ENCODE peak calls at places on chromosome 4, in six cellular contexts. U is ovary, F is spleen, C is mesothelial cell of epicardium, H is NCI-H146, Q is GM13976. O is an unnamed sample.

GRCh38 chr4:82421796-82422560 is 8.3 kb downstream of the HNRNPDL start:
- DNase-seq in Q (no peak), U (no peak), F (no peak), C (no peak), H (no peak), O (no peak)

GRCh38 chr4:142446965-142447474 is 399.1 kb downstream of the INPP4B start:
- DNase-seq in Q (no peak), H (no peak), C (no peak), U (no peak), F (no peak), O (no peak)

GRCh38 chr4:140095694-140096482 is 58.1 kb downstream of the MAML3 start:
- DNase-seq in C (no peak), U (no peak), F (no peak), Q (no peak), H (peak), O (no peak)

GRCh38 chr4:11720292-11720691 is 291.6 kb upstream of the HS3ST1 start:
- DNase-seq in H (peak), C (no peak), U (no peak), Q (peak), F (no peak), O (no peak)

GRCh38 chr4:8351931-8352367 is 82.4 kb downstream of the HTRA3 start:
- DNase-seq in Q (no peak), H (no peak), F (no peak), C (no peak), U (peak), O (peak)

GRCh38 chr4:109611045-109611616 is 51.1 kb downstream of the MCUB start:
- DNase-seq in F (no peak), H (no peak), C (no peak), Q (no peak), U (no peak), O (no peak)

GRCh38 chr4:38665846-38666490 is 2.0 kb downstream of the KLF3 start:
- DNase-seq in H (no peak), Q (no peak), U (no peak), F (no peak), C (no peak), O (no peak)

GRCh38 chr4:40335508-40335860 is 351 bp downstream of the CHRNA9 start:
- DNase-seq in U (no peak), Q (no peak), F (no peak), C (no peak), H (no peak), O (no peak)

GRCh38 chr4:3706565-3707422 is 59.4 kb upstream of the ADRA2C start:
- DNase-seq in F (peak), U (no peak), Q (no peak), C (no peak), H (no peak), O (no peak)

GRCh38 chr4:108345862-108346530 is 177.3 kb upstream of the LEF1 start:
- DNase-seq in Q (no peak), U (no peak), F (no peak), H (no peak), C (no peak), O (no peak)

GRCh38 chr4:77095101-77095826 is 19.5 kb upstream of the CCNI start:
- DNase-seq in F (peak), C (peak), Q (peak), U (peak), H (peak), O (peak)

GRCh38 chr4:133129237-133129636 is 19.9 kb upstream of the PCDH10 start:
- DNase-seq in C (no peak), F (no peak), Q (no peak), H (no peak), U (no peak), O (no peak)

O was measured in gastrocnemius medialis.